ENCODE peak calls at places on chromosome 10, in ten cellular contexts. O, I, U, V, H, B, K, M, P and J are unnamed samples.

GRCh38 chr10:102421645-102422585 is 1.3 kb downstream of the FBXL15 start:
- DNase-seq in M (no peak), I (no peak), B (no peak), O (no peak), P (peak), H (peak), V (no peak), U (peak), K (peak), J (peak)

GRCh38 chr10:90579602-90580242 is 278.1 kb downstream of the HTR7 start:
- DNase-seq in I (no peak), V (no peak), K (peak), U (peak), H (no peak), O (peak), P (peak), B (no peak), M (no peak), J (no peak)

GRCh38 chr10:68103867-68104255 is 5.4 kb upstream of the MYPN start:
- DNase-seq in P (no peak), U (no peak), H (no peak), V (no peak), K (no peak), I (no peak), M (no peak), B (no peak), O (no peak), J (no peak)

GRCh38 chr10:94583164-94583563 is 37.6 kb downstream of the HELLS start:
- DNase-seq in U (no peak), P (no peak), O (no peak), M (no peak), V (no peak), H (no peak), I (no peak), B (no peak), K (no peak), J (no peak)

GRCh38 chr10:62582804-62583208 is 208.6 kb downstream of the ZNF365 start:
- DNase-seq in P (no peak), M (no peak), O (peak), B (peak), H (no peak), I (no peak), U (no peak), K (peak), V (no peak), J (no peak)

GRCh38 chr10:58641095-58641531 is 128.4 kb downstream of the BICC1 start:
- DNase-seq in B (peak), V (no peak), P (no peak), K (no peak), M (peak), I (no peak), H (no peak), O (peak), U (peak), J (no peak)

GRCh38 chr10:32943854-32944661 is 14.0 kb downstream of the ITGB1 start:
- DNase-seq in I (no peak), H (no peak), U (peak), O (no peak), V (no peak), B (no peak), K (peak), P (peak), M (no peak), J (no peak)

GRCh38 chr10:48536226-48536500 is 68.7 kb downstream of the ARHGAP22 start:
- DNase-seq in U (no peak), V (no peak), P (no peak), I (no peak), H (no peak), O (no peak), M (no peak), B (no peak), K (no peak), J (no peak)

GRCh38 chr10:50577681-50578350 is 45.9 kb downstream of the SGMS1 start:
- DNase-seq in M (peak), U (peak), H (no peak), P (no peak), V (no peak), O (peak), B (peak), I (no peak), K (peak), J (no peak)

GRCh38 chr10:81157649-81158048 is 619.9 kb downstream of the SH2D4B start:
- DNase-seq in H (no peak), M (no peak), V (no peak), P (no peak), B (no peak), O (no peak), U (no peak), I (no peak), K (no peak), J (no peak)